ENCODE peak calls at places on chromosome 16, in eight cellular contexts. K is A549; L is T47D; H is ACHN; E is GM04503; I is stromal cell of bone marrow; T is activated CD4-positive, alpha-beta T cell treated with anti-CD3 and anti-CD28 coated beads, Interleukin-2, amount 50 U/mL, for 48 hours; A is activated naive CD8-positive, alpha-beta T cell treated with anti-CD3 and anti-CD28 coated beads, Interleukin-2, amount 50 U/mL, for 16 hours. X is an unnamed sample.

GRCh38 chr16:88872650-88873331 is 6.3 kb upstream of the PABPN1L start:
- DNase-seq in K (no peak), L (no peak), H (no peak), E (no peak), I (no peak), T (no peak), A (no peak), X (no peak)

GRCh38 chr16:51538707-51539604 is 387.9 kb upstream of the SALL1 start:
- DNase-seq in K (peak; percentile 88), L (no peak), H (peak; percentile 94), E (peak; percentile 73), I (peak; percentile 21), T (no peak), A (no peak), X (no peak)

GRCh38 chr16:52068447-52069074 is 478.4 kb downstream of the TOX3 start:
- DNase-seq in K (peak; percentile 39), L (peak; percentile 59), H (peak; percentile 36), E (no peak), I (no peak), T (no peak), A (no peak), X (peak; percentile 12)

GRCh38 chr16:5615868-5616642 is 518.5 kb upstream of the EEF2KMT start:
- DNase-seq in K (peak; percentile 58), L (peak; percentile 80), H (peak; percentile 71), E (no peak), I (no peak), T (peak; percentile 35), A (no peak), X (peak; percentile 60)

GRCh38 chr16:67796099-67796718 is 10.2 kb downstream of the RANBP10 start:
- DNase-seq in K (no peak), L (no peak), H (no peak), E (no peak), I (no peak), T (no peak), A (no peak), X (no peak)

GRCh38 chr16:73204359-73205152 is 156.6 kb upstream of the ZFHX3 start:
- DNase-seq in K (no peak), L (no peak), H (no peak), E (no peak), I (no peak), T (no peak), A (no peak), X (no peak)

GRCh38 chr16:75780669-75781068 is 54.4 kb upstream of the CPHXL start:
- DNase-seq in K (no peak), L (no peak), H (no peak), E (no peak), I (no peak), T (no peak), A (no peak), X (no peak)

GRCh38 chr16:34078697-34079096 is 619.3 kb downstream of the TP53TG3F start:
- DNase-seq in K (no peak), L (no peak), H (no peak), E (peak; percentile 8), I (no peak), T (no peak), A (no peak), X (peak; percentile 18)

GRCh38 chr16:89502319-89502843 is 5.8 kb upstream of the SPG7 start:
- DNase-seq in K (peak; percentile 95), L (peak; percentile 77), H (peak; percentile 68), E (no peak), I (no peak), T (no peak), A (no peak), X (no peak)